ENCODE peak calls at places on chromosomes 7 and 10, in nine cellular contexts. H is nephron progenitor cell; T is heart left ventricle; Z is stimulated activated CD4-positive, alpha-beta T cell treated with anti-CD3 and anti-CD28 coated beads, TNF-alpha, amount 100 ng/mL, for 4 hours; K is T-helper 9 cell; C is osteocyte; U is RWPE2; J is iPS-NIHi11; Y is tibial nerve. V is an unnamed sample.

GRCh38 chr7:105853931-105854419 is 22.4 kb downstream of the ATXN7L1 start:
- DNase-seq in H (peak), T (no peak), Z (no peak), K (no peak), C (no peak), U (no peak), J (peak), Y (no peak), V (no peak)

GRCh38 chr7:83739527-83739926 is 90.6 kb upstream of the SEMA3E start:
- DNase-seq in H (no peak), T (no peak), Z (no peak), K (no peak), C (no peak), U (no peak), J (no peak), Y (no peak), V (no peak)

GRCh38 chr7:128025380-128025779 is 5.9 kb downstream of the LRRC4 start:
- DNase-seq in H (no peak), T (no peak), Z (no peak), K (no peak), C (no peak), U (no peak), J (no peak), Y (no peak), V (no peak)

GRCh38 chr7:44637788-44638594 is 31.6 kb downstream of the OGDH start:
- DNase-seq in H (no peak), T (no peak), Z (peak), K (peak), C (peak), U (no peak), J (no peak), Y (peak), V (peak)

GRCh38 chr7:137717045-137717444 is 129.7 kb downstream of the DGKI start:
- DNase-seq in H (no peak), T (no peak), Z (no peak), K (no peak), C (no peak), U (no peak), J (no peak), Y (no peak), V (no peak)

GRCh38 chr10:9596368-9596920 is 1421.2 kb upstream of the CELF2 start:
- DNase-seq in H (no peak), T (no peak), Z (no peak), K (no peak), C (no peak), U (no peak), J (no peak), Y (no peak), V (no peak)

GRCh38 chr7:65409363-65409762 is 35.7 kb downstream of the ZNF92 start:
- DNase-seq in H (no peak), T (no peak), Z (no peak), K (no peak), C (no peak), U (no peak), J (no peak), Y (no peak), V (no peak)

GRCh38 chr10:93435621-93436385 is 46.3 kb downstream of the MYOF start:
- DNase-seq in H (no peak), T (no peak), Z (no peak), K (no peak), C (no peak), U (no peak), J (peak), Y (no peak), V (peak)

GRCh38 chr7:99019523-99020412 is 124.1 kb downstream of the SMURF1 start:
- DNase-seq in H (no peak), T (no peak), Z (no peak), K (no peak), C (peak), U (no peak), J (no peak), Y (no peak), V (no peak)

GRCh38 chr10:130741901-130742625 is 569.5 kb downstream of the TCERG1L start:
- DNase-seq in H (no peak), T (no peak), Z (no peak), K (no peak), C (no peak), U (no peak), J (no peak), Y (no peak), V (no peak)

GRCh38 chr10:14952851-14953451 is 945 bp downstream of the DCLRE1C start:
- DNase-seq in H (no peak), T (no peak), Z (no peak), K (no peak), C (no peak), U (no peak), J (peak), Y (no peak), V (no peak)

GRCh38 chr7:33054261-33054964 is 8.2 kb downstream of the NT5C3A start:
- DNase-seq in H (no peak), T (no peak), Z (no peak), K (no peak), C (no peak), U (no peak), J (no peak), Y (no peak), V (no peak)

GRCh38 chr7:143015102-143015501 is 11.8 kb downstream of the OR9A2 start:
- DNase-seq in H (no peak), T (no peak), Z (no peak), K (no peak), C (no peak), U (no peak), J (no peak), Y (no peak), V (no peak)

GRCh38 chr7:65840446-65840845 is 32.4 kb upstream of the VKORC1L1 start:
- DNase-seq in H (peak), T (no peak), Z (no peak), K (no peak), C (no peak), U (no peak), J (peak), Y (no peak), V (no peak)

GRCh38 chr10:94088926-94089381 is 95.2 kb downstream of the PLCE1 start:
- DNase-seq in H (no peak), T (no peak), Z (no peak), K (no peak), C (no peak), U (no peak), J (no peak), Y (no peak), V (no peak)

GRCh38 chr10:37752309-37752875 is 105.0 kb downstream of the ZNF248 start:
- DNase-seq in H (no peak), T (no peak), Z (no peak), K (no peak), C (no peak), U (no peak), J (no peak), Y (no peak), V (no peak)

GRCh38 chr7:151742713-151743480 is 134.0 kb downstream of the PRKAG2 start:
- DNase-seq in H (no peak), T (no peak), Z (no peak), K (no peak), C (no peak), U (no peak), J (no peak), Y (no peak), V (no peak)

GRCh38 chr10:27998178-27998953 is 513 bp downstream of the ODAD2 start:
- DNase-seq in H (peak), T (peak), Z (no peak), K (no peak), C (no peak), U (peak), J (peak), Y (no peak), V (no peak)

GRCh38 chr10:93271347-93271746 is 197.7 kb downstream of the CYP26A1 start:
- DNase-seq in H (no peak), T (no peak), Z (no peak), K (no peak), C (no peak), U (no peak), J (no peak), Y (no peak), V (no peak)

GRCh38 chr10:6478722-6479121 is 101.4 kb downstream of the PRKCQ start:
- DNase-seq in H (no peak), T (no peak), Z (no peak), K (no peak), C (no peak), U (no peak), J (peak), Y (no peak), V (no peak)

GRCh38 chr7:52555805-52556204 is 479.6 kb upstream of the POM121L12 start:
- DNase-seq in H (no peak), T (no peak), Z (no peak), K (no peak), C (no peak), U (no peak), J (no peak), Y (no peak), V (no peak)

GRCh38 chr7:4790516-4790991 is 15.1 kb downstream of the AP5Z1 start:
- DNase-seq in H (no peak), T (peak), Z (no peak), K (no peak), C (no peak), U (no peak), J (no peak), Y (no peak), V (no peak)

GRCh38 chr7:69359003-69359555 is 239.2 kb upstream of the AUTS2 start:
- DNase-seq in H (no peak), T (no peak), Z (no peak), K (no peak), C (no peak), U (no peak), J (no peak), Y (no peak), V (no peak)

V was measured in ascending aorta.